ENCODE peak calls at places on chromosomes 1 and 21, in five cellular contexts. T is stimulated activated CD8-positive, alpha-beta memory T cell treated with anti-CD3 and anti-CD28 coated beads, Interleukin-2, amount 100 ng/mL, for 48 hours; F is T1000; H is AG08396; U is T-helper 2 cell. D is an unnamed sample.

GRCh38 chr1:160363010-160363409 is 3.9 kb upstream of the NHLH1 start:
- DNase-seq in F (no peak), T (no peak), U (no peak), H (no peak), D (no peak)

GRCh38 chr21:40067751-40068150 is 200.5 kb downstream of the PCP4 start:
- DNase-seq in F (no peak), H (no peak), T (no peak), U (no peak), D (no peak)

GRCh38 chr21:36166705-36167104 is 10.1 kb downstream of the DOP1B start:
- DNase-seq in F (no peak), U (no peak), H (no peak), T (no peak), D (no peak)

GRCh38 chr1:45221716-45222115 is 15.3 kb upstream of the ZSWIM5 start:
- DNase-seq in T (no peak), H (peak; percentile 47), F (no peak), U (no peak), D (no peak)

GRCh38 chr1:118396824-118397530 is 211.9 kb upstream of the SPAG17 start:
- DNase-seq in U (no peak), H (no peak), T (no peak), F (no peak), D (no peak)

GRCh38 chr1:93672069-93672468 is 9.6 kb downstream of the BCAR3 start:
- DNase-seq in U (no peak), F (peak; percentile 23), H (no peak), T (no peak), D (peak; percentile 95)

GRCh38 chr1:152759453-152760173 is 1.8 kb downstream of the KPRP start:
- DNase-seq in U (no peak), T (no peak), H (no peak), F (no peak), D (no peak)

GRCh38 chr21:23130308-23130707 is 2132.1 kb downstream of the NCAM2 start:
- DNase-seq in F (no peak), T (no peak), H (no peak), U (no peak), D (no peak)

D was measured in pulmonary artery endothelial cell.